ENCODE peak calls at places on chromosomes 12 and 14, in eight cellular contexts. X is lower lobe of right lung; M is effector memory CD4-positive, alpha-beta T cell; Y is naive thymus-derived CD4-positive, alpha-beta T cell; G is GM12864; W is ascending aorta; I is fibroblast of lung; V is HFF-Myc. E is an unnamed sample.

GRCh38 chr12:23921099-23921846 is 28.2 kb downstream of the SOX5 start:
- DNase-seq in X (no peak), M (no peak), Y (no peak), G (no peak), W (no peak), I (peak), V (no peak), E (no peak)

GRCh38 chr12:114166360-114166759 is 200.2 kb upstream of the RBM19 start:
- DNase-seq in X (no peak), M (no peak), Y (no peak), G (no peak), W (no peak), I (peak), V (peak), E (no peak)

GRCh38 chr14:100824156-100824555 is 1.8 kb upstream of the MEG3 start:
- DNase-seq in X (no peak), M (no peak), Y (no peak), G (no peak), W (no peak), I (peak), V (no peak), E (no peak)

GRCh38 chr14:79557309-79557708 is 654.0 kb downstream of the DIO2 start:
- DNase-seq in X (no peak), M (no peak), Y (no peak), G (no peak), W (no peak), I (no peak), V (no peak), E (no peak)

GRCh38 chr12:80821513-80822000 is 104.8 kb downstream of the MYF5 start:
- DNase-seq in X (no peak), M (no peak), Y (no peak), G (no peak), W (no peak), I (no peak), V (no peak), E (no peak)

GRCh38 chr12:72276212-72276865 is 4.2 kb downstream of the TRHDE start:
- DNase-seq in X (no peak), M (no peak), Y (no peak), G (no peak), W (no peak), I (peak), V (no peak), E (no peak)

GRCh38 chr12:21294176-21294575 is 40.5 kb downstream of the SLCO1A2 start:
- DNase-seq in X (no peak), M (no peak), Y (no peak), G (no peak), W (no peak), I (no peak), V (no peak), E (no peak)

GRCh38 chr14:93744876-93745275 is 43.4 kb downstream of the PRIMA1 start:
- DNase-seq in X (no peak), M (no peak), Y (no peak), G (no peak), W (no peak), I (no peak), V (no peak), E (no peak)

GRCh38 chr12:27592548-27592947 is 68.5 kb downstream of the PPFIBP1 start:
- DNase-seq in X (no peak), M (no peak), Y (no peak), G (no peak), W (no peak), I (peak), V (no peak), E (no peak)

GRCh38 chr12:100718212-100718611 is 76.4 kb upstream of the ANO4 start:
- DNase-seq in X (no peak), M (no peak), Y (no peak), G (no peak), W (no peak), I (peak), V (no peak), E (no peak)

GRCh38 chr12:96425321-96425720 is 25.1 kb upstream of the CDK17 start:
- DNase-seq in X (no peak), M (no peak), Y (no peak), G (no peak), W (no peak), I (peak), V (peak), E (no peak)

GRCh38 chr14:64720190-64720589 is 16.0 kb downstream of the PLEKHG3 start:
- DNase-seq in X (no peak), M (no peak), Y (no peak), G (no peak), W (peak), I (peak), V (no peak), E (peak)

GRCh38 chr14:100278702-100279101 is 27.5 kb downstream of the SLC25A29 start:
- DNase-seq in X (peak), M (no peak), Y (no peak), G (no peak), W (no peak), I (peak), V (peak), E (no peak)

GRCh38 chr14:90499908-90500664 is 103.3 kb downstream of the CALM1 start:
- DNase-seq in X (no peak), M (no peak), Y (no peak), G (no peak), W (no peak), I (no peak), V (no peak), E (no peak)

GRCh38 chr14:34710744-34711143 is 3.6 kb downstream of the CFL2 start:
- DNase-seq in X (no peak), M (no peak), Y (no peak), G (no peak), W (no peak), I (peak), V (no peak), E (no peak)

GRCh38 chr12:54009171-54010052 is 627 bp downstream of the HOXC8 start:
- DNase-seq in X (no peak), M (no peak), Y (no peak), G (no peak), W (no peak), I (no peak), V (no peak), E (no peak)

GRCh38 chr12:52372216-52373154 is 5.2 kb upstream of the KRT85 start:
- DNase-seq in X (peak), M (no peak), Y (peak), G (no peak), W (peak), I (peak), V (peak), E (peak)

GRCh38 chr14:70906785-70907171 is 481 bp upstream of the PCNX1 start:
- DNase-seq in X (no peak), M (no peak), Y (no peak), G (no peak), W (no peak), I (no peak), V (no peak), E (no peak)

GRCh38 chr12:120936197-120936596 is 32.0 kb upstream of the SPPL3 start:
- DNase-seq in X (no peak), M (no peak), Y (no peak), G (no peak), W (no peak), I (no peak), V (no peak), E (no peak)

GRCh38 chr12:20548592-20548991 is 146.5 kb upstream of the SLCO1C1 start:
- DNase-seq in X (no peak), M (no peak), Y (no peak), G (no peak), W (no peak), I (no peak), V (no peak), E (no peak)

GRCh38 chr14:102430212-102430908 is 67.6 kb downstream of the TECPR2 start:
- DNase-seq in X (no peak), M (no peak), Y (no peak), G (no peak), W (no peak), I (no peak), V (peak), E (no peak)

GRCh38 chr12:50200507-50201273 is 33.5 kb upstream of the CERS5 start:
- DNase-seq in X (no peak), M (no peak), Y (no peak), G (no peak), W (no peak), I (no peak), V (no peak), E (no peak)

GRCh38 chr14:21913759-21914158 is 240.1 kb upstream of the OR4E1 start:
- DNase-seq in X (peak), M (peak), Y (peak), G (peak), W (no peak), I (peak), V (peak), E (no peak)

GRCh38 chr12:15584366-15585041 is 204.7 kb downstream of the EPS8 start:
- DNase-seq in X (no peak), M (no peak), Y (peak), G (peak), W (no peak), I (peak), V (peak), E (no peak)

GRCh38 chr14:73696466-73697390 is 17.5 kb downstream of the PNMA1 start:
- DNase-seq in X (no peak), M (no peak), Y (no peak), G (peak), W (no peak), I (peak), V (no peak), E (no peak)

GRCh38 chr12:46941981-46942380 is 116.2 kb upstream of the SLC38A4 start:
- DNase-seq in X (no peak), M (no peak), Y (no peak), G (no peak), W (no peak), I (no peak), V (no peak), E (no peak)

GRCh38 chr14:68234101-68234905 is 414.7 kb downstream of the RAD51B start:
- DNase-seq in X (no peak), M (no peak), Y (no peak), G (no peak), W (no peak), I (no peak), V (no peak), E (no peak)

GRCh38 chr12:17949558-17950141 is 140.3 kb downstream of the RERGL start:
- DNase-seq in X (no peak), M (no peak), Y (no peak), G (no peak), W (no peak), I (no peak), V (no peak), E (no peak)

GRCh38 chr14:22466520-22466919 is 122.5 kb downstream of the DAD1 start:
- DNase-seq in X (no peak), M (no peak), Y (no peak), G (no peak), W (no peak), I (peak), V (no peak), E (no peak)

GRCh38 chr12:65171870-65172269 is 2.5 kb downstream of the LEMD3 start:
- DNase-seq in X (no peak), M (no peak), Y (peak), G (no peak), W (no peak), I (peak), V (no peak), E (no peak)

GRCh38 chr12:110906088-110906487 is 14.3 kb downstream of the MYL2 start:
- DNase-seq in X (no peak), M (no peak), Y (no peak), G (peak), W (no peak), I (no peak), V (no peak), E (no peak)

GRCh38 chr12:20629414-20630156 is 65.5 kb upstream of the SLCO1C1 start:
- DNase-seq in X (no peak), M (no peak), Y (no peak), G (no peak), W (peak), I (peak), V (no peak), E (no peak)

GRCh38 chr12:51048601-51049369 is 658 bp downstream of the LETMD1 start:
- DNase-seq in X (no peak), M (no peak), Y (peak), G (no peak), W (no peak), I (no peak), V (no peak), E (no peak)

GRCh38 chr14:106269451-106270204 is 743.2 kb downstream of the TMEM121 start:
- DNase-seq in X (no peak), M (no peak), Y (no peak), G (no peak), W (no peak), I (no peak), V (no peak), E (no peak)

GRCh38 chr14:106268013-106268727 is 741.8 kb downstream of the TMEM121 start:
- DNase-seq in X (peak), M (peak), Y (peak), G (no peak), W (no peak), I (no peak), V (no peak), E (no peak)

GRCh38 chr14:106269029-106269428 is 742.6 kb downstream of the TMEM121 start:
- DNase-seq in X (no peak), M (no peak), Y (no peak), G (no peak), W (no peak), I (no peak), V (no peak), E (no peak)
- H3K4me3 ChIP-seq in X (no peak), M (no peak), Y (no peak), G (no peak), W (no peak), I (no peak), V (no peak), E (no peak)

GRCh38 chr14:104085032-104085888 is at the start of gene ASPG:
- DNase-seq in X (peak), M (no peak), Y (no peak), G (no peak), W (no peak), I (no peak), V (no peak), E (no peak)
- H3K4me3 ChIP-seq in X (peak), M (no peak), Y (no peak), G (no peak), W (peak), I (no peak), V (no peak), E (no peak)

GRCh38 chr12:128267651-128268347 is 829 bp downstream of the TMEM132C start:
- DNase-seq in X (no peak), M (no peak), Y (no peak), G (no peak), W (no peak), I (no peak), V (no peak), E (no peak)
- H3K4me3 ChIP-seq in X (peak), M (no peak), Y (no peak), G (no peak), W (peak), I (no peak), V (no peak), E (peak)

GRCh38 chr12:93740721-93741120 is 63.5 kb downstream of the CRADD start:
- DNase-seq in X (no peak), M (no peak), Y (no peak), G (no peak), W (no peak), I (peak), V (no peak), E (no peak)
- H3K4me3 ChIP-seq in X (peak), M (no peak), Y (no peak), G (no peak), W (peak), I (peak), V (no peak), E (peak)

E was measured in breast epithelium.